ENCODE peak calls at places on chromosomes 16 and 17, in nine cellular contexts. E is colonic mucosa; D is pancreas; A is mesendoderm; F is H1; M is bronchial epithelial cell; V is SK-N-SH; W is CD8-positive, alpha-beta T cell; Z is neuronal stem cell. T is an unnamed sample.

GRCh38 chr17:50828508-50829170 is 6.7 kb upstream of the WFIKKN2 start:
- DNase-seq in V (no peak), M (no peak), F (no peak), A (no peak), W (no peak), E (no peak), Z (no peak), D (no peak), T (peak; percentile 29)

GRCh38 chr16:89011909-89012621 is 35.1 kb upstream of the CBFA2T3 start:
- DNase-seq in V (no peak), Z (no peak), A (no peak), D (no peak), W (no peak), F (no peak), E (no peak), M (no peak), T (no peak)

GRCh38 chr17:4788807-4789700 is at the start of gene GLTPD2:
- DNase-seq in D (peak; percentile 78), E (no peak), Z (peak; percentile 29), F (no peak), W (no peak), V (peak; percentile 48), M (no peak), A (peak; percentile 61), T (peak; percentile 83)

GRCh38 chr16:51952500-51952899 is 594.4 kb downstream of the TOX3 start:
- DNase-seq in D (no peak), F (no peak), A (no peak), V (no peak), M (no peak), W (no peak), Z (no peak), E (no peak), T (no peak)

GRCh38 chr17:2337152-2337810 is at the start of gene SGSM2:
- DNase-seq in E (peak; percentile 60), D (peak; percentile 87), Z (peak; percentile 59), A (peak; percentile 38), V (peak; percentile 98), W (peak; percentile 80), F (no peak), M (no peak), T (peak; percentile 90)

GRCh38 chr16:87648236-87648635 is 45.9 kb downstream of the JPH3 start:
- DNase-seq in V (peak; percentile 52), F (no peak), Z (no peak), E (no peak), A (no peak), M (no peak), D (peak; percentile 41), W (no peak), T (peak; percentile 74)

GRCh38 chr17:15289285-15290185 is 24.4 kb upstream of the PMP22 start:
- DNase-seq in D (no peak), A (no peak), Z (no peak), W (no peak), E (no peak), V (peak; percentile 39), M (peak; percentile 75), F (no peak), T (no peak)

GRCh38 chr16:84087461-84088151 is 29.1 kb downstream of the MBTPS1 start:
- DNase-seq in A (no peak), Z (no peak), F (no peak), M (no peak), E (no peak), D (no peak), V (no peak), W (no peak), T (no peak)

GRCh38 chr16:46801428-46802049 is 29.4 kb downstream of the C16orf87 start:
- DNase-seq in D (no peak), M (peak; percentile 33), E (no peak), A (peak; percentile 63), V (peak; percentile 44), W (no peak), F (no peak), Z (no peak), T (peak; percentile 32)

GRCh38 chr17:3535253-3535995 is 22.2 kb downstream of the TRPV3 start:
- DNase-seq in W (peak; percentile 61), A (peak; percentile 92), M (peak; percentile 40), D (peak; percentile 82), Z (peak; percentile 61), V (peak; percentile 88), F (peak; percentile 70), E (peak; percentile 51), T (peak; percentile 95)

GRCh38 chr16:50386139-50386538 is 17.4 kb upstream of the BRD7 start:
- DNase-seq in A (peak; percentile 55), E (no peak), D (no peak), F (no peak), V (no peak), W (no peak), Z (no peak), M (no peak), T (peak; percentile 64)

GRCh38 chr16:14002416-14002815 is 68.7 kb upstream of the MRTFB start:
- DNase-seq in W (no peak), Z (no peak), E (no peak), A (no peak), V (no peak), M (no peak), F (no peak), D (no peak), T (no peak)

GRCh38 chr17:28571255-28572122 is at the start of gene PIGS:
- DNase-seq in E (peak; percentile 97), D (peak; percentile 99), M (peak; percentile 86), V (peak; percentile 98), Z (peak; percentile 88), W (peak; percentile 92), F (peak; percentile 76), A (peak; percentile 97), T (peak; percentile 99)

DNA sequence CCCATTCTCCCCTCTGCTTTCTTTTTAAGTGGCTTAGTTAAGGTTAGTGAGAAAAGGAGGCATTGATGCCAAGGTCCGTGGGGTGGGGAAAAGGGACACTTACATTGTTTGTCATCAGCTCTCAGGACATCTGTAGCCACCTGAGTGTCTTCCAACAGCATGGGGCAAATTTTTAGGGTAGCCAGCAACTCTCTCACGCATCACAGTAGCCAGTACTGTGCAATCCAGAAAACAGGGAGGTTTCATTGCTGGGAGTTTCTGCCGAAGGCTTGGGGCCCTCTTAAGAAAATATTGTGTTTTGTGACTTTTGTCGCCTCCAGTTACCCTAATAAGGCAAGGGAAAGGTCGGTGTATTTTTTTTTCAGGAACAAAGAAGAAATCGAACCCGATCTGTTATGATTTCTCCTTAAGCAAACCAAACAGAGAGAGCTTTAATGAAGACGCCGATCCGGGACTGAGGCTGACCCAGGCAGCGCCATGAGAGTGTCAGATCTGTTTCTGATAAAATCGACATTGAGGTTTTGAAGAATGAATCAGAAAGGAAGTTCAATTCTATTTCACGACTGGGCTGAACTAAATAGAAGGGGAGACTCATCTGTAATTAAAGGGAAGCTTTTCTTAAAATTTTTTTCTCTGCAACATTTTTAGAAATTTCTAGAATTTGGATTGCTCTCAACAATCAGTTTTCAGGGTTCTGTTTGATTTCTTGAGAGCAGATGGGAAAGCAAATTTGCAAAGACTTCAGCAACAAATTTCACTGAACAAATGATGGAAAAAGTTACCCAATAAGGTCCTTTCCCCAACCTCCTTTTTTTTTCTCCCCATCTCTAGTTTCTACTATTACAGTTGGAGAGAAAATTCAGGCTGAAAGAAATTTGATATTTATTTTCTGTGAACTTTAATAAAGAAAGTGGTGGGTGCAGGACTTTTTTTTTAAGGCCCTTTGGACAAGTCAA is 144.7 kb upstream of the IRX3 start:
- DNase-seq in V (no peak), E (no peak), Z (no peak), W (no peak), M (peak; percentile 12), A (no peak), D (no peak), F (no peak), T (no peak)
- H3K4me3 ChIP-seq in V (peak overlapping the region; percentile 36), E (no peak overlapping the region), Z (no peak overlapping the region), W (no peak overlapping the region), M (no peak overlapping the region), A (no peak overlapping the region), D (no peak overlapping the region), F (no peak overlapping the region), T (no peak overlapping the region)

DNA sequence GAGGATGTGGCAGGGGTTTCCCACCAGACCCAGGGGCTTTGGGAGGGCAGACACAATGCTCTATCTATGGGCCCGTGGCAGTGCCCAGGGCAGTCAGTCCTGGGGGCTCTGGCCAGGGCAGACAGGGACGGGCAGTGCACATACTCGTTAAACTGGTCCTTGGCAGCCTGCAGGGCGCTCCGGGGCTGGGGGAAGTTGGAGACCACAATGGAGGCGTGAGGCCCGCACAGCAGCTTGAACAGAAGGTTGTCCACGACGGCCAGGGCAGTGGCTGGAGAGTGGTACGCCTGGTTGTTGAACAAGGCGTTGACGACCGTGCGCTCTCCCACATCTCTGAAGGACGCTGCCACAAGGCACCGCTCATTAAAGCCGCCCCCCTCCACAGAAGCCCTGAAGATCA is 18.6 kb upstream of the RNPS1 start:
- DNase-seq in A (no peak), W (no peak), M (no peak), E (no peak), F (no peak), D (no peak), V (no peak), Z (no peak), T (no peak)
- H3K36me3 ChIP-seq in A (no peaks in the 10 kb centered on the region), W (no peaks in the 10 kb centered on the region), M (no peaks in the 10 kb centered on the region), E (no peaks in the 10 kb centered on the region), F (no peaks in the 10 kb centered on the region), D (peaks cover 9% of the 10 kb centered on the region), V (peaks cover 3% of the 10 kb centered on the region), Z (peaks cover 6% of the 10 kb centered on the region), T (no peaks in the 10 kb centered on the region)

GRCh38 chr17:83079766-83080616 is 582 bp downstream of the METRNL start:
- DNase-seq in E (no peak), M (no peak), A (no peak), Z (no peak), W (no peak), D (no peak), V (peak; percentile 78), F (no peak), T (peak; percentile 88)
- H3K27me3 ChIP-seq in E (peaks cover 17% of the 10 kb centered on the region), M (peaks cover 7% of the 10 kb centered on the region), A (peaks cover 11% of the 10 kb centered on the region), Z (peaks cover 45% of the 10 kb centered on the region), W (no peaks in the 10 kb centered on the region), D (no peaks in the 10 kb centered on the region), V (no peaks in the 10 kb centered on the region), F (peaks cover 27% of the 10 kb centered on the region), T (peaks cover 31% of the 10 kb centered on the region)

DNA sequence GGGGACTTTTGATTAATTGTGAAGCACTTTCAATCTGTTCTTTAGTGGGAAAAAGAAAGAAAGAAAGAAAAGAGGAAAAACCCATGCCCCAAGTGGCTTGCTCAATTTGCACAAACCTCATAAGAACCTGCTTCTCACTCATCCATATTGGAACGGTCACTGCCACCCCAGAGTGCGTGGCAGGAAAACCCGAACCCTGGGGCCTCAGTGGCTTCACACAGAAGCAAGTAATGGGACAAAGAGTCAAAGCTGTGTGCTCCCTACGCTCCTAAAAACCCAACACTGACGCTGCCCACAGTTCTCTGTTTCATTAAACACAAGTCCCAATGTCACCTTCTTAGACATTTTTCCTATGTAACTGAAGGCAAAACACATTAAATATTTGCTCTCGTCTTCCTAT is 1.2 kb downstream of the SLC6A4 start:
- DNase-seq in A (no peak), Z (no peak), D (no peak), V (no peak), E (no peak), M (no peak), W (no peak), F (no peak), T (peak; percentile 14)
- H3K4me3 ChIP-seq in A (no peak overlapping the region), Z (no peak overlapping the region), D (no peak overlapping the region), V (no peak overlapping the region), E (no peak overlapping the region), M (no peak overlapping the region), W (no peak overlapping the region), F (no peak overlapping the region), T (no peak overlapping the region)